ENCODE peak calls at places on chromosomes 6 and 20, in seven cellular contexts. X is skeletal muscle cell, E is choroid plexus epithelial cell, D is cardiac muscle cell, N is GM12864, K is adipocyte, P is RWPE2. J is an unnamed sample.

GRCh38 chr20:21102691-21103311 is 3.4 kb downstream of the LINC00237 start:
- DNase-seq in P (no peak), D (peak), N (no peak), E (no peak), X (no peak), K (peak), J (no peak)

GRCh38 chr6:170087946-170088348 is 202.9 kb downstream of the DLL1 start:
- DNase-seq in E (no peak), X (no peak), D (no peak), P (peak), K (no peak), N (no peak), J (no peak)

GRCh38 chr6:168341280-168341679 is 21.7 kb upstream of the DACT2 start:
- DNase-seq in E (no peak), D (no peak), K (no peak), X (no peak), P (no peak), N (no peak), J (no peak)

GRCh38 chr6:122553697-122554096 is 56.5 kb upstream of the PKIB start:
- DNase-seq in D (no peak), K (no peak), P (no peak), X (no peak), N (no peak), E (no peak), J (no peak)

GRCh38 chr20:50144362-50144761 is 9.2 kb downstream of the PEDS1 start:
- DNase-seq in N (no peak), P (peak), D (peak), E (peak), X (peak), K (peak), J (peak)

GRCh38 chr20:57287007-57287810 is 20.8 kb upstream of the BMP7 start:
- DNase-seq in D (no peak), X (no peak), K (no peak), P (no peak), E (no peak), N (no peak), J (no peak)

GRCh38 chr6:51570168-51570921 is 517.1 kb downstream of the PKHD1 start:
- DNase-seq in P (no peak), D (no peak), E (no peak), K (no peak), N (no peak), X (no peak), J (no peak)

GRCh38 chr6:16372029-16372776 is 133.8 kb downstream of the GMPR start:
- DNase-seq in D (peak), N (no peak), K (no peak), E (no peak), P (no peak), X (no peak), J (no peak)

GRCh38 chr20:5078399-5078958 is 41.3 kb downstream of the PCNA start:
- DNase-seq in D (peak), N (peak), X (no peak), P (no peak), E (peak), K (no peak), J (peak)

GRCh38 chr6:166515072-166515810 is 71.2 kb downstream of the RAMACL start:
- DNase-seq in E (peak), X (peak), N (no peak), P (peak), D (peak), K (peak), J (peak)

DNA sequence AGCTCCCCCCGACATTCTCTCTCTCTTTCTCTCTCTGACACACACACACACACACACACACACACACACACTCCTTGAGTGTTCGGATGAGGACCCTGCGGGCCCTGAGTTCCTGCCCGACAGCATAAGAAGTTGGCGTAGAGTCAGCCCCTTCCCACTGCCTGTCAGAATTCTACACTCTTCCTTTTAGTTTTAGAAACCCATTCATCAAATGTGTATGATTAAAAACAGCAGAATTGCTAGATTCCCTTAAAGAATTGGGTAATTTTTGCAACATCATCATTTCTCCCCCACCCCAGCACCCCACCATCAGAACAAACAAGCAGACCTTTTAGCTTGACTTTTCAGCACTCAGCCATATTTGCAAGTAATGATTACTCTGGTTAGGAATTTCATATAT is 322.8 kb downstream of the FARS2 start:
- DNase-seq in D (peak), K (peak), E (peak), X (peak), P (no peak), N (no peak), J (peak)
- H3K4me3 ChIP-seq in D (no peak), K (no peak), E (no peak), X (no peak), P (no peak), N (no peak), J (no peak)

GRCh38 chr6:43644940-43645612 is at the start of gene RSPH9:
- DNase-seq in P (peak), E (peak), K (peak), N (no peak), X (peak), D (peak), J (peak)
- H3K4me3 ChIP-seq in P (peak), E (peak), K (peak), N (peak), X (peak), D (peak), J (peak)

DNA sequence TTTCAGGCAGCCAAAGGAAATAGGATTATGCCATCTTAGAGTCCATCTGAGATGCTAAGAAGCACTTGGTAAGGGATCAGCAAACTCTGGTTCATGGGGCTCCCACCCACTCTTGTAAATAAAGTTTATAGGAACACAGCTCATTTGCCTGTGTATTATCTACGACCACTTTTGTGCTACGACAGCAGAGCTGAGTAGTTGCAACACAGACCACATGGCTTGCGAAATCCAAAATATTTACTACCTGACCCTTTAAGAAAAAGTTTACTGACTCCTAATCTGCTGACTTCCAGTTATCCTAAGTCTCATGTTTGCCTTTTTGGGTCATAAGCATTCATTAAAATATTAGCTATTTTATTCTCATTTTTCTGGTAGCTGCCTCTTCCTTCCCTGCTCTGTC is 859.0 kb downstream of the QKI start:
- DNase-seq in E (peak), N (no peak), K (no peak), X (no peak), D (peak), P (no peak), J (no peak)
- H3K4me3 ChIP-seq in E (no peak), N (no peak), K (no peak), X (no peak), D (no peak), P (no peak), J (no peak)

DNA sequence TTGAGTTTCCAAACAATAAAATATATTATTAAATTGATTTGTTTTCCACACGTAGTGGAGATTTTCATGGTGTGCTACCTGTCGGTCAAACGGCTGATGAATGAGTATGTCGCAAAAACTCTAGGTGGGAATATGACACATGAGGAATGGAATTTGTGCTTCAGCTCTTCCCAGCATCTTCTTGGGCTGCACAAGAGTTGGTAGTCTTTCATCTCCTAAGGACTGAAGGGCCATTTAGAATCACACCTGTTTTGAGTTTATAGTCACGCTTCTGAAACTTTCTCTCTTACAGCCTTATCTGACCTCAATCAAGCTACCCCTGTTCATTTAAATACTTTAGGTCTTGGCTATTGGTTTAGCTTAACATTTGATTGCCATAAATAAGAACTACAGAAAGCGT is 157.7 kb upstream of the AKAP12 start:
- DNase-seq in D (no peak), K (no peak), E (no peak), P (no peak), X (no peak), N (no peak), J (no peak)
- H3K4me3 ChIP-seq in D (no peak), K (no peak), E (no peak), P (no peak), X (no peak), N (no peak), J (no peak)

GRCh38 chr6:44042261-44043035 is 84.8 kb downstream of the MRPL14 start:
- DNase-seq in P (no peak), K (no peak), E (no peak), N (no peak), X (no peak), D (no peak), J (no peak)

GRCh38 chr6:44039839-44040350 is 87.4 kb downstream of the MRPL14 start:
- DNase-seq in P (no peak), X (no peak), N (no peak), D (no peak), K (no peak), E (no peak), J (no peak)

GRCh38 chr6:44039191-44039719 is 88.0 kb downstream of the MRPL14 start:
- DNase-seq in E (no peak), P (no peak), K (no peak), X (no peak), D (no peak), N (no peak), J (no peak)

GRCh38 chr6:44041461-44042260 is 85.6 kb downstream of the MRPL14 start:
- DNase-seq in X (peak), N (no peak), D (peak), K (peak), P (peak), E (peak), J (peak)

GRCh38 chr6:44040786-44041185 is 86.5 kb downstream of the MRPL14 start:
- DNase-seq in X (no peak), D (no peak), E (no peak), P (no peak), K (no peak), N (no peak), J (no peak)
- H3K4me3 ChIP-seq in X (no peak), D (no peak), E (no peak), P (no peak), K (no peak), N (no peak), J (no peak)

GRCh38 chr20:46013826-46014516 is 5.3 kb downstream of the MMP9 start:
- DNase-seq in E (peak), N (no peak), X (no peak), P (peak), K (peak), D (peak), J (peak)

GRCh38 chr20:46012926-46013825 is 4.5 kb downstream of the MMP9 start:
- DNase-seq in E (no peak), K (no peak), D (no peak), N (no peak), P (no peak), X (no peak), J (no peak)

GRCh38 chr20:46011631-46012482 is 3.1 kb downstream of the MMP9 start:
- DNase-seq in N (no peak), D (peak), E (peak), X (no peak), P (peak), K (no peak), J (no peak)

GRCh38 chr20:46017272-46017671 is 8.6 kb downstream of the MMP9 start:
- DNase-seq in K (no peak), X (no peak), P (no peak), N (no peak), E (no peak), D (no peak), J (no peak)

GRCh38 chr20:46014517-46015396 is 6.0 kb downstream of the MMP9 start:
- DNase-seq in X (no peak), N (no peak), P (no peak), E (no peak), D (no peak), K (no peak), J (no peak)
- H3K4me3 ChIP-seq in X (no peak), N (no peak), P (no peak), E (no peak), D (no peak), K (no peak), J (no peak)

DNA sequence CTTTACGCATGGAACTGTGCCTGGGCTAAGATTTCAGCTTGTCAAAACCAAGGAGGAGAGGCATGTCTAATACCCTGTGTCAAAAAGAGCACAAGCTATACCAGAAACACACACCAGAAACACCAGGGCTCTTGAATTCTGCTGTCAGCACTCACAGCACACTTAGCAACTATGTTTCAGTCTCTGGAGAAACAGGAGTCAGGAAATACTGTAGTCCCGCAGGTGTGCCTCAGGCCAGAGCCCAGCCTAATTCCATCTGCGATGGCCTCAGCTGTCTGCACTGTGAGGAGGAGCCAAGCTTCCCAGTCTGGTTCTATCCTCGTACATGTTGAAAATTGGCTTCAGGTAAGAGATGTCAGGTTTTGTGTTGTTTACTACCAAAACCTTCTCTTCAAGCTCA is 31.6 kb downstream of the MTRES1 start:
- DNase-seq in E (no peak), X (no peak), P (no peak), N (no peak), D (no peak), K (no peak), J (no peak)
- H3K4me3 ChIP-seq in E (no peak), X (no peak), P (no peak), N (no peak), D (no peak), K (no peak), J (no peak)

GRCh38 chr6:130961148-130961547 is 101.9 kb downstream of the EPB41L2 start:
- DNase-seq in K (no peak), N (no peak), D (no peak), P (no peak), E (no peak), X (no peak), J (no peak)
- H3K4me3 ChIP-seq in K (no peak), N (no peak), D (no peak), P (no peak), E (no peak), X (no peak), J (no peak)

DNA sequence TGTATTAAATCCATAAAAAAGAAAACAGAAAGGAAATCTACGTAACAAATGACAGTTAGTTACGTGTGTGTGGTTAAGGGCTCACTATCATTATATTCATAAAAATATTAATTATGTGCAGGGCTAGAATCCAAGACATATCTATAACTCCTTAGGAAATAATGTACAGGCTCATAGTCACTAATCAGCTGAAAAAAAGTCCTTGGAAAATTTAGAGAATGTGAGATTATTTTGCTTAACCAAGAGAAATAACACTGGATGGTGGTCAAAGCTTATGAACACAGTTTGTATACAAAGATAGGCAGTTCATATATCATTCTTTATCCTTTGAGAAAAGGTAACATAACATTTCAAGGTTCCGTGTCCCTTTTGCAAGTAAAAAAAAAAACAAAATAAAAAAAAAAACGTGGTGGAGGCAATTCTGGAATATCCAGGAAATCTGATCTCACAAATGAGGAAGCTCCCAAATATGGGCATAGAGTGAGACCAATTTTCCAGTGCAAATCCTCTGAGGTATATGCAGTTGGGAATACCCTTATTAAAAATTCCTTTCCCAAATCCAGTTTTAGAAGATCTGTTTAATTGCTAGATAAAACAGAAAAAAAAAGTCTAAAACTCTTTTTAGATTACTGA is 17.9 kb upstream of the TNFAIP3 start:
- DNase-seq in D (peak), E (peak), P (no peak), N (no peak), X (no peak), K (peak), J (peak)
- H3K4me3 ChIP-seq in D (no peak), E (peak), P (no peak), N (no peak), X (no peak), K (peak), J (no peak)

J was measured in fibroblast of the aortic adventitia.